ENCODE peak calls at places on chromosome 19, in eight cellular contexts. O is neural progenitor cell; M is fibroblast of pulmonary artery; R is AG08395; S is CD8-positive, alpha-beta memory T cell; J is sigmoid colon; X is EL; W is stimulated activated CD8-positive, alpha-beta memory T cell treated with anti-CD3 and anti-CD28 coated beads, Interleukin-4, amount 100 ng/mL, for 1 hour. Z is an unnamed sample.
A peak's percentile ranks its signal among the peaks of the same experiment; 100 is the strongest.

GRCh38 chr19:2912306-2912705 is 11.6 kb downstream of the ZNF57 start:
- DNase-seq in O (no peak), M (no peak), R (no peak), S (no peak), J (no peak), X (no peak), W (no peak), Z (no peak)

GRCh38 chr19:8499048-8499833 is 3.2 kb downstream of the PRAM1 start:
- DNase-seq in O (no peak), M (no peak), R (no peak), S (no peak), J (no peak), X (no peak), W (no peak), Z (no peak)

GRCh38 chr19:45515081-45515624 is 7.9 kb downstream of the VASP start:
- DNase-seq in O (no peak), M (no peak), R (no peak), S (no peak), J (no peak), X (no peak), W (no peak), Z (peak; percentile 66)

GRCh38 chr19:2782936-2783780 is at the start of gene SGTA:
- DNase-seq in O (peak; percentile 99), M (peak; percentile 99), R (peak; percentile 100), S (peak; percentile 91), J (peak; percentile 99), X (peak; percentile 99), W (peak; percentile 92), Z (peak; percentile 99)

GRCh38 chr19:44851427-44851826 is 5.3 kb downstream of the NECTIN2 start:
- DNase-seq in O (no peak), M (no peak), R (no peak), S (no peak), J (no peak), X (no peak), W (no peak), Z (no peak)

GRCh38 chr19:23957660-23958281 is 43.1 kb downstream of the ZNF726 start:
- DNase-seq in O (no peak), M (peak; percentile 7), R (peak; percentile 5), S (no peak), J (no peak), X (peak; percentile 78), W (no peak), Z (peak; percentile 4)

GRCh38 chr19:33214621-33215020 is 11.0 kb downstream of the SLC7A10 start:
- DNase-seq in O (peak; percentile 81), M (peak; percentile 42), R (peak; percentile 57), S (no peak), J (no peak), X (peak; percentile 21), W (no peak), Z (no peak)

GRCh38 chr19:36032251-36033104 is at the start of gene CLIP3:
- DNase-seq in O (peak; percentile 91), M (peak; percentile 74), R (peak; percentile 100), S (no peak), J (peak; percentile 92), X (peak; percentile 75), W (peak; percentile 27), Z (no peak)

GRCh38 chr19:7917292-7918061 is 2.7 kb upstream of the SNAPC2 start:
- DNase-seq in O (peak; percentile 86), M (peak; percentile 62), R (peak; percentile 70), S (peak; percentile 43), J (no peak), X (peak; percentile 62), W (no peak), Z (no peak)

GRCh38 chr19:51460164-51460992 is 2.1 kb upstream of the SIGLEC8 start:
- DNase-seq in O (peak; percentile 13), M (peak; percentile 12), R (no peak), S (no peak), J (peak; percentile 32), X (peak; percentile 36), W (no peak), Z (no peak)

GRCh38 chr19:6260912-6261636 is 18.7 kb downstream of the MLLT1 start:
- DNase-seq in O (peak; percentile 59), M (peak; percentile 30), R (peak; percentile 46), S (no peak), J (no peak), X (peak; percentile 34), W (no peak), Z (peak; percentile 33)

GRCh38 chr19:48254529-48254970 is 1.2 kb downstream of the CARD8 start:
- DNase-seq in O (no peak), M (no peak), R (no peak), S (no peak), J (no peak), X (no peak), W (no peak), Z (no peak)

GRCh38 chr19:51365211-51366049 is 758 bp downstream of the ETFB start:
- DNase-seq in O (no peak), M (peak; percentile 57), R (peak; percentile 30), S (no peak), J (peak; percentile 73), X (peak; percentile 45), W (no peak), Z (no peak)

GRCh38 chr19:35796645-35797542 is 15.8 kb downstream of the PRODH2 start:
- DNase-seq in O (no peak), M (no peak), R (no peak), S (no peak), J (no peak), X (no peak), W (no peak), Z (no peak)

GRCh38 chr19:19782783-19783182 is 38.8 kb downstream of the ZNF506 start:
- DNase-seq in O (no peak), M (no peak), R (no peak), S (no peak), J (no peak), X (no peak), W (no peak), Z (no peak)

GRCh38 chr19:861099-861755 is 1.8 kb downstream of the CFD start:
- DNase-seq in O (no peak), M (no peak), R (no peak), S (no peak), J (no peak), X (no peak), W (no peak), Z (no peak)

Z was measured in adrenal gland.